ENCODE peak calls at places on chromosomes 16 and 17, in five cellular contexts. One of them, this sample, is unnamed.

GRCh38 chr16:46885960-46886763 is 2.0 kb downstream of the GPT2 start:
- DNase-seq in MM.1S: no peak
- DNase-seq in IMR-90: peak; percentile 81
- DNase-seq in cardiac fibroblast: peak; percentile 83
- DNase-seq in HCT116: no peak
- DNase-seq in this sample: no peak

GRCh38 chr16:53112015-53112414 is 57.2 kb downstream of the CHD9 start:
- DNase-seq in IMR-90: no peak
- DNase-seq in HCT116: no peak
- DNase-seq in MM.1S: no peak
- DNase-seq in cardiac fibroblast: no peak
- DNase-seq in this sample: no peak

GRCh38 chr17:2150871-2151270 is 96.0 kb downstream of the HIC1 start:
- DNase-seq in IMR-90: no peak
- DNase-seq in MM.1S: no peak
- DNase-seq in cardiac fibroblast: no peak
- DNase-seq in HCT116: no peak
- DNase-seq in this sample: no peak

GRCh38 chr17:75502746-75503329 is 12.5 kb downstream of the CASKIN2 start:
- DNase-seq in cardiac fibroblast: no peak
- DNase-seq in IMR-90: no peak
- DNase-seq in HCT116: no peak
- DNase-seq in MM.1S: no peak
- DNase-seq in this sample: no peak

GRCh38 chr17:44219636-44220210 is at the start of gene UBTF:
- DNase-seq in HCT116: no peak
- DNase-seq in cardiac fibroblast: peak; percentile 72
- DNase-seq in IMR-90: peak; percentile 45
- DNase-seq in MM.1S: peak; percentile 63
- DNase-seq in this sample: peak; percentile 84

GRCh38 chr17:19378416-19379293 is at the start of gene MAPK7:
- DNase-seq in HCT116: no peak
- DNase-seq in IMR-90: no peak
- DNase-seq in cardiac fibroblast: no peak
- DNase-seq in MM.1S: no peak
- DNase-seq in this sample: no peak

GRCh38 chr16:8862309-8863130 is 6.3 kb downstream of the CARHSP1 start:
- DNase-seq in IMR-90: no peak
- DNase-seq in cardiac fibroblast: no peak
- DNase-seq in MM.1S: no peak
- DNase-seq in HCT116: no peak
- DNase-seq in this sample: no peak

GRCh38 chr17:34692932-34693331 is 113.5 kb downstream of the TMEM132E start:
- DNase-seq in cardiac fibroblast: no peak
- DNase-seq in IMR-90: no peak
- DNase-seq in MM.1S: no peak
- DNase-seq in HCT116: no peak
- DNase-seq in this sample: no peak

GRCh38 chr16:74320707-74321106 is 24.1 kb downstream of the PSMD7 start:
- DNase-seq in MM.1S: no peak
- DNase-seq in HCT116: no peak
- DNase-seq in cardiac fibroblast: no peak
- DNase-seq in IMR-90: no peak
- DNase-seq in this sample: no peak

GRCh38 chr17:79839363-79840203 is at the start of gene CBX4:
- DNase-seq in MM.1S: peak; percentile 96
- DNase-seq in HCT116: peak; percentile 87
- DNase-seq in cardiac fibroblast: peak; percentile 96
- DNase-seq in IMR-90: peak; percentile 90
- DNase-seq in this sample: peak; percentile 99

GRCh38 chr16:89187337-89188063 is 12.8 kb downstream of the SLC22A31 start:
- DNase-seq in HCT116: no peak
- DNase-seq in cardiac fibroblast: no peak
- DNase-seq in MM.1S: no peak
- DNase-seq in IMR-90: no peak
- DNase-seq in this sample: no peak

GRCh38 chr17:4607773-4608187 is 23.5 kb downstream of the SMTNL2 start:
- DNase-seq in HCT116: no peak
- DNase-seq in MM.1S: no peak
- DNase-seq in IMR-90: peak; percentile 49
- DNase-seq in cardiac fibroblast: peak; percentile 85
- DNase-seq in this sample: no peak

GRCh38 chr16:53952215-53953208 is 248.6 kb downstream of the FTO start:
- DNase-seq in MM.1S: peak; percentile 71
- DNase-seq in IMR-90: peak; percentile 52
- DNase-seq in HCT116: no peak
- DNase-seq in cardiac fibroblast: peak; percentile 48
- DNase-seq in this sample: peak; percentile 5

GRCh38 chr17:7328840-7329359 is at the start of gene NEURL4:
- DNase-seq in cardiac fibroblast: no peak
- DNase-seq in MM.1S: peak; percentile 28
- DNase-seq in IMR-90: no peak
- DNase-seq in HCT116: no peak
- DNase-seq in this sample: peak; percentile 63

GRCh38 chr17:73156166-73156840 is 8.5 kb upstream of the SSTR2 start:
- DNase-seq in MM.1S: peak; percentile 62
- DNase-seq in cardiac fibroblast: peak; percentile 74
- DNase-seq in IMR-90: peak; percentile 68
- DNase-seq in HCT116: peak; percentile 23
- DNase-seq in this sample: peak; percentile 80

GRCh38 chr17:46777943-46778915 is 40.3 kb downstream of the WNT3 start:
- DNase-seq in MM.1S: no peak
- DNase-seq in HCT116: no peak
- DNase-seq in cardiac fibroblast: no peak
- DNase-seq in IMR-90: no peak
- DNase-seq in this sample: no peak

GRCh38 chr16:89739383-89739782 is 18.0 kb downstream of the ZNF276 start:
- DNase-seq in cardiac fibroblast: no peak
- DNase-seq in MM.1S: no peak
- DNase-seq in IMR-90: no peak
- DNase-seq in HCT116: no peak
- DNase-seq in this sample: no peak

GRCh38 chr17:35129154-35129972 is 7.9 kb downstream of the FNDC8 start:
- DNase-seq in IMR-90: peak; percentile 32
- DNase-seq in MM.1S: no peak
- DNase-seq in HCT116: no peak
- DNase-seq in cardiac fibroblast: peak; percentile 40
- DNase-seq in this sample: no peak

GRCh38 chr17:45096141-45096540 is 35.0 kb downstream of the NMT1 start:
- DNase-seq in MM.1S: no peak
- DNase-seq in IMR-90: peak; percentile 39
- DNase-seq in cardiac fibroblast: peak; percentile 57
- DNase-seq in HCT116: peak; percentile 13
- DNase-seq in this sample: no peak

GRCh38 chr16:4140652-4141051 is 24.4 kb upstream of the ADCY9 start:
- DNase-seq in MM.1S: no peak
- DNase-seq in cardiac fibroblast: peak; percentile 35
- DNase-seq in HCT116: no peak
- DNase-seq in IMR-90: peak; percentile 63
- DNase-seq in this sample: no peak

GRCh38 chr16:83447560-83447959 is 360.2 kb upstream of the HSBP1 start:
- DNase-seq in IMR-90: no peak
- DNase-seq in MM.1S: no peak
- DNase-seq in HCT116: no peak
- DNase-seq in cardiac fibroblast: no peak
- DNase-seq in this sample: no peak

GRCh38 chr17:7348478-7349242 is 3.3 kb upstream of the KCTD11 start:
- DNase-seq in IMR-90: peak; percentile 47
- DNase-seq in cardiac fibroblast: peak; percentile 48
- DNase-seq in HCT116: no peak
- DNase-seq in MM.1S: no peak
- DNase-seq in this sample: no peak

GRCh38 chr16:55495616-55496289 is 13.1 kb upstream of the LPCAT2 start:
- DNase-seq in HCT116: no peak
- DNase-seq in MM.1S: no peak
- DNase-seq in IMR-90: peak; percentile 85
- DNase-seq in cardiac fibroblast: peak; percentile 41
- DNase-seq in this sample: no peak

GRCh38 chr17:4536742-4537411 is 18.3 kb downstream of the MYBBP1A start:
- DNase-seq in IMR-90: peak; percentile 7
- DNase-seq in HCT116: no peak
- DNase-seq in cardiac fibroblast: peak; percentile 77
- DNase-seq in MM.1S: no peak
- DNase-seq in this sample: no peak

GRCh38 chr17:7655541-7655840 is 4.8 kb downstream of the ATP1B2 start:
- DNase-seq in IMR-90: no peak
- DNase-seq in MM.1S: no peak
- DNase-seq in cardiac fibroblast: no peak
- DNase-seq in HCT116: no peak
- DNase-seq in this sample: no peak

GRCh38 chr16:27316038-27316680 is 2.4 kb downstream of the IL4R start:
- DNase-seq in MM.1S: no peak
- DNase-seq in HCT116: no peak
- DNase-seq in cardiac fibroblast: no peak
- DNase-seq in IMR-90: no peak
- DNase-seq in this sample: no peak

GRCh38 chr16:6548507-6548906 is 784.1 kb upstream of the RBFOX1 start:
- DNase-seq in MM.1S: no peak
- DNase-seq in IMR-90: no peak
- DNase-seq in HCT116: no peak
- DNase-seq in cardiac fibroblast: no peak
- DNase-seq in this sample: no peak

GRCh38 chr16:55261301-55261700 is 62.7 kb upstream of the IRX6 start:
- DNase-seq in HCT116: no peak
- DNase-seq in cardiac fibroblast: no peak
- DNase-seq in IMR-90: no peak
- DNase-seq in MM.1S: no peak
- DNase-seq in this sample: no peak

GRCh38 chr16:65704866-65705265 is 583.0 kb upstream of the CDH11 start:
- DNase-seq in HCT116: no peak
- DNase-seq in MM.1S: no peak
- DNase-seq in cardiac fibroblast: no peak
- DNase-seq in IMR-90: no peak
- DNase-seq in this sample: no peak

GRCh38 chr17:4551141-4551540 is 4.0 kb downstream of the MYBBP1A start:
- DNase-seq in HCT116: no peak
- DNase-seq in IMR-90: no peak
- DNase-seq in cardiac fibroblast: no peak
- DNase-seq in MM.1S: no peak
- DNase-seq in this sample: no peak

GRCh38 chr17:76371656-76372628 is 12.5 kb upstream of the SPHK1 start:
- DNase-seq in cardiac fibroblast: peak; percentile 94
- DNase-seq in MM.1S: no peak
- DNase-seq in IMR-90: peak; percentile 100
- DNase-seq in HCT116: no peak
- DNase-seq in this sample: no peak

GRCh38 chr17:19248923-19249574 is 11.9 kb downstream of the EPN2 start:
- DNase-seq in IMR-90: peak; percentile 94
- DNase-seq in MM.1S: no peak
- DNase-seq in HCT116: no peak
- DNase-seq in cardiac fibroblast: peak; percentile 73
- DNase-seq in this sample: no peak

GRCh38 chr16:30990105-30990504 is 5.1 kb downstream of the HSD3B7 start:
- DNase-seq in cardiac fibroblast: no peak
- DNase-seq in IMR-90: no peak
- DNase-seq in HCT116: no peak
- DNase-seq in MM.1S: no peak
- DNase-seq in this sample: no peak

DNA sequence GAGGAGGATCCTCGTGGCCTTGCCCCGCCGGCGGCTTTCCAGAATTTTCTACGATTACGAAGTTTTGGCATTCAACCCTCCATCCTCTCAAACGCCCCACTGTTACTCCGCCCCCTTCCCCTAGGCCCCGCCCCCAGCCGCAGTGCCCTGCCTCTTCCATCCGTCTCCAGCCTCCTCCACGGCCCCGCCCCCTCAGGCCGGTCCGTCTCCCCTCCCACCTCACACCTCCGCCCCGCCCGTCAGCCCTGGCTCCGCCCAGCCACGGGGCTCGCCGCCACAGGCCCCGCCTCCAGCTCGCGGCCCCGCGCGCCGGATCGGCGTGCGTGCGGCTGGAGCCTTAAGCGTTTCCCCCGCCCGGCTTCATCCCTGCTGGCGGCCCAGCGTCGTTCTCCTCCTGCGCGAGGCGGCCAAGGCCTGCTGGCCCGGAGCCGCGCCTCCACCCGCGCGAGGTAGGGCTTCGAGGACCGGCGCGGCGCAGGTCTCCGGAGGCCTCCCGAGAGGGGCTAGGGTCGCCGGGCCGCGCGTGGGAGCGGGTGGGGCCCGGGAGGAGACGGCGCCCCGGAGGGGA is at the start of the genes C17orf67 and DGKE:
- DNase-seq in IMR-90: peak; percentile 94
- DNase-seq in HCT116: peak; percentile 88
- DNase-seq in MM.1S: peak; percentile 94
- DNase-seq in cardiac fibroblast: peak; percentile 98
- DNase-seq in this sample: peak; percentile 99
- TF ChIP-seq CTCF in IMR-90: no peak
- TF ChIP-seq CTCF in HCT116: no peak
- TF ChIP-seq CTCF in MM.1S: no peak
- TF ChIP-seq CTCF in cardiac fibroblast: no peak
- TF ChIP-seq CTCF in this sample: no peak

DNA sequence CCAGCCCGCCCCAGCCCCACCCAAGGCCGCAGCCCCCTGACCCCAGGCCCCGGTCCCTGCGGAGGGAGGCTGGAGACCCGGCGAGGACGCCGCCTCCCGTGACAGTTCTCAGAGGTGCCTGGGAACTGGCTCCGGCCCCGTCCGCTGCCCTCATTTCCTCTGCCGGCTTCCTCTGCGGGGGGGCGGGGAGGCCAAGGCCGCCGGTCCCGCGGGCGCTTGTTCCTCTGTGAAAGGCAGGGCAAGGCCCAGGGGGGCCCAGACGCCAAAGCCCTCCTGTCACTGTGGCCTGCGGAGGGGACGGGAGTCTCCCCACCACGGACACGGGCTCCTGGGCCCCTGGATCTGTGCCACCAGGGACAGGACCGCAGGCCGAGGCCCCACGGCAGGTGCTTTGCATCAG is 5.0 kb upstream of the PVALEF start:
- DNase-seq in IMR-90: no peak
- DNase-seq in cardiac fibroblast: no peak
- DNase-seq in MM.1S: no peak
- DNase-seq in HCT116: no peak
- DNase-seq in this sample: no peak
- TF ChIP-seq CTCF in IMR-90: no peak
- TF ChIP-seq CTCF in cardiac fibroblast: no peak
- TF ChIP-seq CTCF in MM.1S: no peak
- TF ChIP-seq CTCF in HCT116: no peak
- TF ChIP-seq CTCF in this sample: no peak

DNA sequence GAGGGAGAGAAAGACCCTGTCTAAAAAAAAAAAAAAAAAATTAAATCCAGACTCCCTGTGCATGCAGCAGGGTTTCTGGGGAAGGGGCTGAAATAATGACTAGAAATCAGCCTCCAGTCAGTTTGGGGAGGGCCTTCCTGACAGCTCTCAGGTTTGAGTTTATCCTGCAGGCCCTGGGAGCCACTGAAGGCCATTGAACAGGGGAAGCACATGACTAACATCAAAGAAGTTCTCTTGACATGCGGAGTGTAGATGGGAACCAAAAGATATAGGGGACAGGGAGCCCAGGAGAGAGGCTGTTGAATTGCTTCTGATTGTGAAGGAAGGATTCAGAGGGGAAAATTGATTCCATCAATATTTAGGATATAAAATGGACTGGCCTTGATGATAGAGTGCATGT is 2.8 kb upstream of the RABEP2 start:
- DNase-seq in IMR-90: no peak
- DNase-seq in cardiac fibroblast: no peak
- DNase-seq in MM.1S: no peak
- DNase-seq in HCT116: no peak
- DNase-seq in this sample: no peak
- TF ChIP-seq CTCF in IMR-90: no peak
- TF ChIP-seq CTCF in cardiac fibroblast: no peak
- TF ChIP-seq CTCF in MM.1S: no peak
- TF ChIP-seq CTCF in HCT116: no peak
- TF ChIP-seq CTCF in this sample: no peak

GRCh38 chr16:12311309-12311708 is 334.8 kb downstream of the SNX29 start:
- DNase-seq in cardiac fibroblast: no peak
- DNase-seq in MM.1S: no peak
- DNase-seq in IMR-90: no peak
- DNase-seq in HCT116: no peak
- DNase-seq in this sample: no peak
- TF ChIP-seq CTCF in cardiac fibroblast: no peak
- TF ChIP-seq CTCF in MM.1S: no peak
- TF ChIP-seq CTCF in IMR-90: no peak
- TF ChIP-seq CTCF in HCT116: no peak
- TF ChIP-seq CTCF in this sample: no peak

This sample was measured in GM20000.